ENCODE peak calls at places on chromosomes 5 and 9, in eight cellular contexts. W is A549, V is GM06990, Y is fibroblast of lung, P is lower leg skin, S is PC-3, M is uterus, T is GM23338. A is an unnamed sample.

GRCh38 chr5:160118349-160119141 is 705 bp downstream of the PWWP2A start:
- DNase-seq in W (peak; percentile 44), V (peak; percentile 68), Y (no peak), P (peak; percentile 29), S (peak; percentile 14), M (peak; percentile 44), T (peak; percentile 16), A (peak; percentile 13)

GRCh38 chr9:20623748-20624124 is 1.4 kb upstream of the MLLT3 start:
- DNase-seq in W (peak; percentile 8), V (no peak), Y (peak; percentile 5), P (no peak), S (peak; percentile 15), M (no peak), T (no peak), A (peak; percentile 8)

GRCh38 chr9:20558609-20559016 is 63.7 kb downstream of the MLLT3 start:
- DNase-seq in W (peak; percentile 53), V (no peak), Y (peak; percentile 87), P (no peak), S (peak; percentile 85), M (no peak), T (peak; percentile 37), A (peak; percentile 75)

GRCh38 chr9:128733256-128733655 is 9.3 kb upstream of the ZDHHC12 start:
- DNase-seq in W (peak; percentile 97), V (no peak), Y (peak; percentile 80), P (peak; percentile 44), S (peak; percentile 35), M (peak; percentile 39), T (peak; percentile 98), A (peak; percentile 87)

GRCh38 chr9:115127191-115127817 is 9.3 kb upstream of the TNC start:
- DNase-seq in W (no peak), V (no peak), Y (peak; percentile 92), P (no peak), S (peak; percentile 34), M (no peak), T (no peak), A (peak; percentile 49)

GRCh38 chr5:15013654-15014463 is 142.3 kb upstream of the ANKH start:
- DNase-seq in W (peak; percentile 42), V (no peak), Y (peak; percentile 70), P (no peak), S (peak; percentile 93), M (no peak), T (peak; percentile 88), A (peak; percentile 87)

GRCh38 chr9:35891649-35892048 is 14.4 kb upstream of the HRCT1 start:
- DNase-seq in W (no peak), V (no peak), Y (no peak), P (no peak), S (no peak), M (no peak), T (no peak), A (no peak)

GRCh38 chr9:116059466-116059865 is 94.1 kb upstream of the PAPPA start:
- DNase-seq in W (no peak), V (no peak), Y (no peak), P (no peak), S (no peak), M (no peak), T (no peak), A (peak; percentile 79)

GRCh38 chr5:122077451-122078115 is 476 bp downstream of the LOX start:
- DNase-seq in W (no peak), V (peak; percentile 25), Y (no peak), P (no peak), S (peak; percentile 3), M (no peak), T (peak; percentile 70), A (peak; percentile 45)

GRCh38 chr9:109307380-109308240 is 13.2 kb downstream of the EPB41L4B start:
- DNase-seq in W (peak; percentile 49), V (no peak), Y (no peak), P (no peak), S (peak; percentile 78), M (no peak), T (no peak), A (no peak)

GRCh38 chr5:10145922-10146321 is 103.8 kb downstream of the ATPSCKMT start:
- DNase-seq in W (peak; percentile 18), V (no peak), Y (peak; percentile 29), P (no peak), S (peak; percentile 87), M (no peak), T (peak; percentile 47), A (peak; percentile 65)
- TF ChIP-seq CTCF in W (peak; percentile 61), V (peak; percentile 32), Y (peak; percentile 34), P (no peak), S (peak; percentile 91), M (no peak), T (peak; percentile 51), A (peak; percentile 44)

GRCh38 chr9:121048618-121049017 is 1.5 kb downstream of the C5 start:
- DNase-seq in W (no peak), V (no peak), Y (peak; percentile 59), P (no peak), S (peak; percentile 33), M (no peak), T (peak; percentile 32), A (no peak)
- H3K4me3 ChIP-seq in W (peak overlapping the region; percentile 44), V (no peak overlapping the region), Y (no peak overlapping the region), P (no peak overlapping the region), S (no peak overlapping the region), M (no peak overlapping the region), T (no peak overlapping the region), A (no peak overlapping the region)

GRCh38 chr5:158943569-158943968 is 156.1 kb downstream of the EBF1 start:
- DNase-seq in W (no peak), V (no peak), Y (no peak), P (no peak), S (no peak), M (no peak), T (no peak), A (no peak)
- TF ChIP-seq CTCF in W (no peak), V (no peak), Y (no peak), P (no peak), S (no peak), M (no peak), T (peak; percentile 40), A (peak; percentile 8)

GRCh38 chr9:133955821-133956411 is 36.2 kb downstream of the VAV2 start:
- DNase-seq in W (no peak), V (peak; percentile 76), Y (peak; percentile 48), P (no peak), S (no peak), M (no peak), T (peak; percentile 75), A (peak; percentile 49)
- H3K4me3 ChIP-seq in W (no peak overlapping the region), V (peak overlapping the region; percentile 62), Y (peak overlapping the region; percentile 6), P (no peak overlapping the region), S (no peak overlapping the region), M (no peak overlapping the region), T (peak overlapping the region; percentile 41), A (peak overlapping the region; percentile 3)

DNA sequence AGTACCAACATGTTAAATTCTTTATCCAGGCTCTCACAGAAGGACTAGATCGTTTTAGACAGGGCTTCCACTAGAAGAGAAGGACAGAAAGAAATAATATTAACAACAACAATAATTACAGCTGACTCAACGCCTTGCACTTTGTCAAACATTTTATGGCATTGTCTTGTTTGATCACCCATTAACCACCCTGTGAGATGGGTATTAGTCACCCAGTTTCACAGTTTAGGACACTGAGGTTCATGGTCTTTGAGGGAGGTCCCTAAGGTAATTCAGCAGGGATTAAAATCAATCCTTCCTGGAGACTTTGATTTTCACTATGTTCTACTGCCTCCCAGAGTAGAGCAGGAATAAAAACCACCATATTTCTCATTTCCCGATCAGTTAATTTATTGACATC is 51.4 kb upstream of the BNC2 start:
- DNase-seq in W (no peak), V (no peak), Y (peak; percentile 16), P (no peak), S (peak; percentile 77), M (no peak), T (peak; percentile 23), A (no peak)
- TF ChIP-seq CTCF in W (peak; percentile 29), V (no peak), Y (no peak), P (no peak), S (peak; percentile 59), M (no peak), T (peak; percentile 14), A (no peak)

GRCh38 chr5:59799668-59800374 is 93.7 kb downstream of the PDE4D start:
- DNase-seq in W (peak; percentile 29), V (no peak), Y (no peak), P (no peak), S (peak; percentile 72), M (no peak), T (peak; percentile 74), A (peak; percentile 82)
- H3K4me3 ChIP-seq in W (peak overlapping the region; percentile 22), V (peak overlapping the region; percentile 25), Y (no peak overlapping the region), P (no peak overlapping the region), S (peak overlapping the region; percentile 56), M (no peak overlapping the region), T (no peak overlapping the region), A (no peak overlapping the region)

DNA sequence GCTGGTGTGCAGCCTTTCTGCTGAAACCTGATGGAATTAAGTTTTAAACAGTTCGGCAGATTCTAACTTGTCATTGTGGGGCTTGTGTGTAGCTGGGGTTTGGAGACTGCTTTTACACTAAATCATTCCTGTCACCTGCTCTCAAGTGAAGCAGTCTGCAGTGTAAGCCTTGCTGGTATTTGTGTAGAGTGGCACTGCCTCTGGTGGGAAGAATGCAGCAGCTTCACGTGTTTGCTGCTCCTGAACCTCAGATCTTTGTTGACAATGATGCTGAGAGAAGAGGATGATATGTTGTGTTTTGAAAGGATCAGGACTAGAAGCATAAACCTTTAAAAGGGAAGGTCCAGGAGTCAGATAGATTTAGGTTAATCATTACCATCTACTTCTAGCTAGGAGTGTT is 88.1 kb downstream of the KDM4C start:
- DNase-seq in W (peak; percentile 35), V (no peak), Y (peak; percentile 29), P (no peak), S (no peak), M (no peak), T (peak; percentile 85), A (peak; percentile 28)
- TF ChIP-seq CTCF in W (peak; percentile 39), V (no peak), Y (peak; percentile 13), P (no peak), S (peak; percentile 27), M (peak; percentile 18), T (peak; percentile 79), A (peak; percentile 45)

GRCh38 chr9:16866542-16866941 is 3.9 kb downstream of the BNC2 start:
- DNase-seq in W (no peak), V (no peak), Y (peak; percentile 40), P (no peak), S (no peak), M (no peak), T (no peak), A (peak; percentile 30)

GRCh38 chr9:16869140-16869903 is 1.1 kb downstream of the BNC2 start:
- DNase-seq in W (no peak), V (no peak), Y (peak; percentile 52), P (no peak), S (peak; percentile 54), M (peak; percentile 58), T (peak; percentile 69), A (peak; percentile 42)

GRCh38 chr9:16868706-16869105 is 1.8 kb downstream of the BNC2 start:
- DNase-seq in W (no peak), V (no peak), Y (peak; percentile 23), P (no peak), S (no peak), M (no peak), T (no peak), A (peak; percentile 49)

GRCh38 chr9:16869961-16870605 is 387 bp downstream of the BNC2 start:
- DNase-seq in W (peak; percentile 38), V (peak; percentile 1), Y (peak; percentile 32), P (no peak), S (peak; percentile 23), M (peak; percentile 32), T (peak; percentile 54), A (peak; percentile 22)

GRCh38 chr9:16867571-16868311 is 2.7 kb downstream of the BNC2 start:
- DNase-seq in W (no peak), V (no peak), Y (peak; percentile 82), P (peak; percentile 34), S (peak; percentile 78), M (peak; percentile 51), T (peak; percentile 36), A (peak; percentile 72)
- H3K4me3 ChIP-seq in W (no peak overlapping the region), V (no peak overlapping the region), Y (peak overlapping the region; percentile 83), P (no peak overlapping the region), S (peak overlapping the region; percentile 89), M (peak overlapping the region; percentile 69), T (no peak overlapping the region), A (peak overlapping the region; percentile 85)

A was measured in fibroblast of pulmonary artery.